ENCODE peak calls at places on chromosomes 13 and 19, in four cellular contexts. A is HepG2, M is A549, W is GM12878. X is an unnamed sample.

GRCh38 chr13:45331981-45332830 is 8.8 kb downstream of the TPT1 start:
- DNase-seq in A (peak; percentile 75), W (no peak), M (peak; percentile 73), X (no peak)

GRCh38 chr13:97986841-97987240 is 33.4 kb downstream of the IPO5 start:
- DNase-seq in W (peak; percentile 32), M (no peak), A (no peak), X (no peak)

GRCh38 chr19:17757125-17757524 is 5.8 kb downstream of the FCHO1 start:
- DNase-seq in M (peak; percentile 52), W (no peak), A (no peak), X (no peak)

GRCh38 chr13:83423361-83423760 is 458.9 kb downstream of the SLITRK1 start:
- DNase-seq in M (no peak), W (no peak), A (no peak), X (no peak)

GRCh38 chr13:70736622-70737317 is 628.5 kb upstream of the KLHL1 start:
- DNase-seq in M (no peak), A (no peak), W (no peak), X (no peak)

GRCh38 chr19:29804493-29804892 is 7.3 kb upstream of the CCNE1 start:
- DNase-seq in A (no peak), W (peak; percentile 53), M (no peak), X (no peak)

GRCh38 chr19:27966390-27966816 is 1246.5 kb downstream of the UQCRFS1 start:
- DNase-seq in M (peak; percentile 31), W (no peak), A (no peak), X (peak; percentile 18)

GRCh38 chr13:31046711-31047279 is 114.3 kb downstream of the TEX26 start:
- DNase-seq in W (no peak), M (no peak), A (no peak), X (no peak)

GRCh38 chr13:40672310-40673060 is 6.0 kb upstream of the FOXO1 start:
- DNase-seq in M (peak; percentile 70), A (peak; percentile 73), W (no peak), X (peak; percentile 84)

GRCh38 chr19:19418548-19419260 is 13.2 kb downstream of the GATAD2A start:
- DNase-seq in A (no peak), M (no peak), W (no peak), X (no peak)

GRCh38 chr19:10454267-10454666 is 33.9 kb downstream of the PDE4A start:
- DNase-seq in M (peak; percentile 36), A (no peak), W (no peak), X (peak; percentile 50)

GRCh38 chr13:36124236-36124822 is 6.9 kb downstream of the DCLK1 start:
- DNase-seq in M (no peak), A (no peak), W (no peak), X (no peak)

GRCh38 chr13:73141292-73141771 is 82.5 kb downstream of the KLF5 start:
- DNase-seq in M (no peak), W (no peak), A (peak; percentile 8), X (no peak)

GRCh38 chr19:40633207-40633606 is 32.0 kb downstream of the LTBP4 start:
- DNase-seq in W (no peak), M (no peak), A (peak; percentile 25), X (no peak)

GRCh38 chr13:74062933-74063332 is 71.3 kb downstream of the KLF12 start:
- DNase-seq in W (peak; percentile 52), A (no peak), M (no peak), X (no peak)

GRCh38 chr19:36054733-36055686 is at the start of gene WDR62:
- DNase-seq in A (peak; percentile 85), M (peak; percentile 98), W (peak; percentile 4), X (peak; percentile 95)

GRCh38 chr13:95585867-95586266 is 33.3 kb downstream of the CLDN10 start:
- DNase-seq in A (no peak), W (no peak), M (no peak), X (no peak)

GRCh38 chr19:3725640-3726310 is 17.6 kb downstream of the TJP3 start:
- DNase-seq in M (no peak), A (no peak), W (no peak), X (no peak)

GRCh38 chr19:12137541-12137940 is 2.6 kb downstream of the ZNF20 start:
- DNase-seq in W (no peak), M (no peak), A (peak; percentile 67), X (peak; percentile 35)

GRCh38 chr13:98972627-98973026 is 5.2 kb downstream of the DOCK9 start:
- DNase-seq in M (no peak), W (no peak), A (no peak), X (no peak)

GRCh38 chr19:38285567-38285966 is 18.5 kb upstream of the C19orf33 start:
- DNase-seq in A (no peak), M (no peak), W (no peak), X (no peak)

GRCh38 chr19:2055871-2056809 is 5.1 kb upstream of the MKNK2 start:
- DNase-seq in W (no peak), A (no peak), M (peak; percentile 80), X (peak; percentile 92)

GRCh38 chr19:40626918-40627317 is 25.7 kb downstream of the LTBP4 start:
- DNase-seq in A (no peak), W (no peak), M (no peak), X (no peak)

GRCh38 chr13:25847145-25847544 is 204.7 kb downstream of the SHISA2 start:
- DNase-seq in A (no peak), M (no peak), W (peak; percentile 21), X (no peak)

GRCh38 chr13:48585456-48585840 is 52.6 kb upstream of the RCBTB2 start:
- DNase-seq in W (no peak), M (no peak), A (peak; percentile 43), X (no peak)

GRCh38 chr13:76994281-76994680 is 2.4 kb downstream of the CLN5 start:
- DNase-seq in W (no peak), M (no peak), A (no peak), X (no peak)

GRCh38 chr13:59547950-59548349 is 615.8 kb downstream of the DIAPH3 start:
- DNase-seq in W (no peak), M (no peak), A (no peak), X (no peak)

GRCh38 chr13:97978661-97979450 is 25.4 kb downstream of the IPO5 start:
- DNase-seq in M (no peak), A (no peak), W (no peak), X (no peak)

GRCh38 chr13:37029617-37030016 is 29.0 kb downstream of the EXOSC8 start:
- DNase-seq in M (no peak), A (no peak), W (no peak), X (no peak)

GRCh38 chr19:16649734-16650133 is 10.2 kb downstream of the SMIM7 start:
- DNase-seq in A (no peak), M (no peak), W (no peak), X (no peak)

GRCh38 chr13:102659168-102659713 is 35.6 kb downstream of the METTL21C start:
- DNase-seq in A (no peak), M (no peak), W (no peak), X (no peak)

GRCh38 chr19:14030997-14031718 is 404 bp upstream of the IL27RA start:
- DNase-seq in W (no peak), A (no peak), M (no peak), X (peak; percentile 7)

GRCh38 chr19:55178781-55179569 is 1.1 kb downstream of the SYT5 start:
- DNase-seq in A (peak; percentile 34), M (peak; percentile 91), W (peak; percentile 40), X (peak; percentile 84)

GRCh38 chr13:109938255-109938936 is 152.0 kb upstream of the IRS2 start:
- DNase-seq in M (no peak), A (no peak), W (no peak), X (no peak)

GRCh38 chr13:29596064-29596418 is 553 bp upstream of the SLC7A1 start:
- DNase-seq in A (no peak), M (no peak), W (no peak), X (no peak)

GRCh38 chr13:29593605-29594297 is 1.7 kb downstream of the SLC7A1 start:
- DNase-seq in A (no peak), M (no peak), W (no peak), X (no peak)

GRCh38 chr13:29595380-29596063 is at the start of gene SLC7A1:
- DNase-seq in M (peak; percentile 73), A (peak; percentile 70), W (peak; percentile 43), X (peak; percentile 87)

GRCh38 chr13:29594710-29595379 is 643 bp downstream of the SLC7A1 start:
- DNase-seq in A (no peak), M (peak; percentile 30), W (no peak), X (peak; percentile 55)

DNA sequence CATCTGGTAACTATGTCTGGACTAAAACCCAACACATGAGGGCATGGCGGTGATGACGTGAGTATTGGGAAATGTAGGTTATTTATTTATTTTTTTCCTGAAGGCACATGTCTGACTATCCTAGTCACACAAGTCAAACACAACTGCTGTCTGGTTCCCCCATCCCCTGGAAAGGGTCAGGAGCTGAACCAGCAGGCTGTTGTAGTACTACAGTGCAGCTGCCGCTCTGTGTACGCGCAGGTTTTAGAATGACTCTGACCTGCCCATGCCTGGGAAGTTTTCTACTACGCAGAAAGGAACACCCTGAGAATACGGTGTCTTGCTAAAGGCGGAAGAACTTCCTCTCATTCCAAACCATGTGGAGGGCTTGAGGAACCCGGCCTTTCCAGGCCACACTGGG is 1.2 kb downstream of the SLC7A1 start:
- DNase-seq in W (peak; percentile 21), M (peak; percentile 80), A (peak; percentile 81), X (no peak)
- TF ChIP-seq CHD4 in W (no peak), M (no peak), A (no peak), X (no peak)

DNA sequence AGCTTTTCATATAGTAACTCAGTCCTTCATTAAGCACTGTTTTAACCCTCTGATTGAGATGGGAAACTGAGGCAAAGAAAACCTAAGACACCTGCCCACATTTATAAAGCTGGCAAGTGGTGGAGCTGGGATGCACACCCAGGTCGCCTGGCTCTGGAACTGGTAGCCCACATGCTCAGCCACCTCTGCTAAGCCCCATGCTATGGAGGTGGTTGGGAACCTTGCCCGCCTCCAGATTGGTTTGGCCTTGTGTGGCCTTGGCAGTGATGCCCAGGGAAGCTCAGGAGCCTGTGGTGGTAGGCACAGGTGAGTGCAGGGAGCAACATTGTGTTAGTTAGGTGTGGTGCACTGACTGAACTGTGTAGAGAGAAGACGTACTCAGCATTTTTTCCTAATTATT is 370.2 kb downstream of the MTUS2 start:
- DNase-seq in W (no peak), A (no peak), M (no peak), X (no peak)
- TF ChIP-seq CHD4 in W (no peak), A (no peak), M (no peak), X (no peak)

GRCh38 chr13:113209880-113210421 is 538 bp downstream of the CUL4A start:
- DNase-seq in M (peak; percentile 60), A (peak; percentile 32), W (no peak), X (no peak)
- TF ChIP-seq CHD4 in M (no peak), A (no peak), W (no peak), X (no peak)

GRCh38 chr19:42846597-42846996 is 32.9 kb downstream of the PSG1 start:
- DNase-seq in M (no peak), W (no peak), A (no peak), X (no peak)

GRCh38 chr19:42850981-42851717 is 28.4 kb downstream of the PSG1 start:
- DNase-seq in W (no peak), M (peak; percentile 92), A (peak; percentile 15), X (no peak)
- TF ChIP-seq CHD4 in W (no peak), M (no peak), A (no peak), X (no peak)

X was measured in K562.